ENCODE peak calls at places on chromosome 16, in six cellular contexts. One of them, this sample, is unnamed.

GRCh38 chr16:66972983-66973382 is 11.9 kb downstream of the CES3 start:
- DNase-seq in H7: peak
- DNase-seq in NCI-H1930: no peak
- DNase-seq in stimulated activated CD8-positive, alpha-beta memory T cell treated with anti-CD3 and anti-CD28 coated beads, Interleukin-7, amount 100 ng/mL, for 1 hour: no peak
- DNase-seq in WTC11: no peak
- DNase-seq in T-cell: no peak
- DNase-seq in this sample: no peak

GRCh38 chr16:70712942-70713341 is 27.1 kb upstream of the MTSS2 start:
- DNase-seq in NCI-H1930: no peak
- DNase-seq in H7: no peak
- DNase-seq in WTC11: no peak
- DNase-seq in stimulated activated CD8-positive, alpha-beta memory T cell treated with anti-CD3 and anti-CD28 coated beads, Interleukin-7, amount 100 ng/mL, for 1 hour: no peak
- DNase-seq in T-cell: no peak
- DNase-seq in this sample: no peak

GRCh38 chr16:47806309-47806847 is 345.2 kb downstream of the PHKB start:
- DNase-seq in H7: no peak
- DNase-seq in T-cell: no peak
- DNase-seq in NCI-H1930: no peak
- DNase-seq in stimulated activated CD8-positive, alpha-beta memory T cell treated with anti-CD3 and anti-CD28 coated beads, Interleukin-7, amount 100 ng/mL, for 1 hour: no peak
- DNase-seq in WTC11: no peak
- DNase-seq in this sample: no peak

GRCh38 chr16:65229191-65229662 is 107.4 kb upstream of the CDH11 start:
- DNase-seq in T-cell: no peak
- DNase-seq in WTC11: no peak
- DNase-seq in NCI-H1930: no peak
- DNase-seq in H7: no peak
- DNase-seq in stimulated activated CD8-positive, alpha-beta memory T cell treated with anti-CD3 and anti-CD28 coated beads, Interleukin-7, amount 100 ng/mL, for 1 hour: no peak
- DNase-seq in this sample: no peak

GRCh38 chr16:87457051-87457611 is 35.7 kb downstream of the ZCCHC14 start:
- DNase-seq in T-cell: no peak
- DNase-seq in H7: no peak
- DNase-seq in NCI-H1930: no peak
- DNase-seq in WTC11: no peak
- DNase-seq in stimulated activated CD8-positive, alpha-beta memory T cell treated with anti-CD3 and anti-CD28 coated beads, Interleukin-7, amount 100 ng/mL, for 1 hour: no peak
- DNase-seq in this sample: no peak

GRCh38 chr16:11977206-11978041 is 890 bp downstream of the SNX29 start:
- DNase-seq in H7: peak
- DNase-seq in NCI-H1930: no peak
- DNase-seq in T-cell: no peak
- DNase-seq in stimulated activated CD8-positive, alpha-beta memory T cell treated with anti-CD3 and anti-CD28 coated beads, Interleukin-7, amount 100 ng/mL, for 1 hour: no peak
- DNase-seq in WTC11: no peak
- DNase-seq in this sample: no peak

GRCh38 chr16:69904495-69905170 is 46.5 kb upstream of the CLEC18A start:
- DNase-seq in stimulated activated CD8-positive, alpha-beta memory T cell treated with anti-CD3 and anti-CD28 coated beads, Interleukin-7, amount 100 ng/mL, for 1 hour: no peak
- DNase-seq in H7: peak
- DNase-seq in WTC11: no peak
- DNase-seq in T-cell: no peak
- DNase-seq in NCI-H1930: no peak
- DNase-seq in this sample: no peak

GRCh38 chr16:72291531-72291981 is 119.6 kb upstream of the PMFBP1 start:
- DNase-seq in NCI-H1930: no peak
- DNase-seq in WTC11: no peak
- DNase-seq in stimulated activated CD8-positive, alpha-beta memory T cell treated with anti-CD3 and anti-CD28 coated beads, Interleukin-7, amount 100 ng/mL, for 1 hour: no peak
- DNase-seq in H7: no peak
- DNase-seq in T-cell: no peak
- DNase-seq in this sample: no peak

GRCh38 chr16:8851761-8852403 is 16.9 kb downstream of the CARHSP1 start:
- DNase-seq in H7: no peak
- DNase-seq in WTC11: peak
- DNase-seq in NCI-H1930: no peak
- DNase-seq in stimulated activated CD8-positive, alpha-beta memory T cell treated with anti-CD3 and anti-CD28 coated beads, Interleukin-7, amount 100 ng/mL, for 1 hour: no peak
- DNase-seq in T-cell: no peak
- DNase-seq in this sample: no peak

GRCh38 chr16:25063865-25064264 is 47.7 kb upstream of the LCMT1 start:
- DNase-seq in WTC11: no peak
- DNase-seq in NCI-H1930: no peak
- DNase-seq in stimulated activated CD8-positive, alpha-beta memory T cell treated with anti-CD3 and anti-CD28 coated beads, Interleukin-7, amount 100 ng/mL, for 1 hour: no peak
- DNase-seq in H7: no peak
- DNase-seq in T-cell: no peak
- DNase-seq in this sample: no peak

GRCh38 chr16:24816688-24817087 is 29.1 kb upstream of the SLC5A11 start:
- DNase-seq in T-cell: no peak
- DNase-seq in WTC11: no peak
- DNase-seq in NCI-H1930: no peak
- DNase-seq in H7: no peak
- DNase-seq in stimulated activated CD8-positive, alpha-beta memory T cell treated with anti-CD3 and anti-CD28 coated beads, Interleukin-7, amount 100 ng/mL, for 1 hour: no peak
- DNase-seq in this sample: no peak

GRCh38 chr16:56517206-56517605 is 2.6 kb downstream of the BBS2 start:
- DNase-seq in T-cell: no peak
- DNase-seq in H7: no peak
- DNase-seq in NCI-H1930: no peak
- DNase-seq in stimulated activated CD8-positive, alpha-beta memory T cell treated with anti-CD3 and anti-CD28 coated beads, Interleukin-7, amount 100 ng/mL, for 1 hour: no peak
- DNase-seq in WTC11: no peak
- DNase-seq in this sample: no peak

GRCh38 chr16:4663756-4664465 is 29.5 kb upstream of the NUDT16L1 start:
- DNase-seq in NCI-H1930: no peak
- DNase-seq in T-cell: no peak
- DNase-seq in H7: no peak
- DNase-seq in WTC11: no peak
- DNase-seq in stimulated activated CD8-positive, alpha-beta memory T cell treated with anti-CD3 and anti-CD28 coated beads, Interleukin-7, amount 100 ng/mL, for 1 hour: no peak
- DNase-seq in this sample: no peak

GRCh38 chr16:4847774-4848587 is 700 bp downstream of the UBN1 start:
- DNase-seq in T-cell: no peak
- DNase-seq in H7: peak
- DNase-seq in WTC11: peak
- DNase-seq in NCI-H1930: no peak
- DNase-seq in stimulated activated CD8-positive, alpha-beta memory T cell treated with anti-CD3 and anti-CD28 coated beads, Interleukin-7, amount 100 ng/mL, for 1 hour: no peak
- DNase-seq in this sample: peak

This sample was measured in central memory CD8-positive, alpha-beta T cell.